ENCODE peak calls at places on chromosomes 16 and 17, in nine cellular contexts. V is WERI-Rb-1, U is fibroblast of lung, K is gastrocnemius medialis, I is tibial nerve, C is sigmoid colon, S is uterus, Y is colonic mucosa, P is ovary. E is an unnamed sample.

GRCh38 chr17:2402517-2402916 is 1.7 kb upstream of the MNT start:
- DNase-seq in I (no peak), S (no peak), P (peak), U (no peak), Y (no peak), C (peak), K (no peak), V (peak), E (no peak)

GRCh38 chr16:2765462-2766404 is 11.3 kb downstream of the ELOB start:
- DNase-seq in P (no peak), S (no peak), V (no peak), U (no peak), Y (no peak), K (no peak), C (no peak), I (no peak), E (no peak)

GRCh38 chr16:30609002-30609927 is 924 bp downstream of the ZNF689 start:
- DNase-seq in Y (peak), K (no peak), U (peak), P (peak), I (no peak), V (peak), C (peak), S (peak), E (peak)

GRCh38 chr16:68802190-68802589 is 41.1 kb upstream of the TANGO6 start:
- DNase-seq in S (no peak), V (no peak), I (no peak), K (no peak), U (no peak), P (no peak), C (no peak), Y (no peak), E (no peak)

GRCh38 chr16:53147500-53148065 is 92.8 kb downstream of the CHD9 start:
- DNase-seq in V (no peak), Y (no peak), U (no peak), I (no peak), C (no peak), S (no peak), P (no peak), K (no peak), E (no peak)

GRCh38 chr17:79438936-79439335 is 171.9 kb downstream of the RBFOX3 start:
- DNase-seq in C (no peak), V (peak), I (no peak), Y (no peak), K (no peak), P (no peak), U (no peak), S (no peak), E (no peak)

GRCh38 chr16:3188925-3189825 is 1.2 kb downstream of the OR1F1 start:
- DNase-seq in V (peak), S (no peak), P (no peak), Y (peak), C (no peak), U (peak), I (no peak), K (no peak), E (no peak)

GRCh38 chr17:12732366-12732765 is 56.9 kb upstream of the ARHGAP44 start:
- DNase-seq in K (no peak), P (no peak), V (no peak), U (no peak), I (no peak), S (no peak), Y (peak), C (no peak), E (no peak)

GRCh38 chr16:20084624-20085226 is 11.0 kb upstream of the GPR139 start:
- DNase-seq in U (no peak), C (no peak), P (no peak), I (no peak), V (no peak), S (no peak), Y (no peak), K (no peak), E (no peak)

GRCh38 chr17:1590031-1590746 is 27.6 kb upstream of the PITPNA start:
- DNase-seq in C (no peak), I (no peak), K (peak), S (peak), U (peak), Y (peak), V (no peak), P (peak), E (no peak)

GRCh38 chr17:39999067-39999466 is 16.2 kb upstream of the CSF3 start:
- DNase-seq in C (no peak), S (no peak), K (no peak), V (no peak), Y (no peak), U (no peak), I (no peak), P (no peak), E (no peak)

GRCh38 chr17:9860851-9861250 is 35.1 kb downstream of the GLP2R start:
- DNase-seq in V (no peak), U (no peak), I (no peak), Y (no peak), K (no peak), P (no peak), C (no peak), S (no peak), E (no peak)

GRCh38 chr17:78125976-78126894 is 2.3 kb downstream of the TMC6 start:
- DNase-seq in K (no peak), I (no peak), C (no peak), P (no peak), V (no peak), Y (no peak), S (no peak), U (no peak), E (no peak)

GRCh38 chr16:19502395-19503131 is 19.3 kb downstream of the GDE1 start:
- DNase-seq in C (peak), V (peak), P (peak), I (peak), K (no peak), Y (peak), U (peak), S (peak), E (peak)

GRCh38 chr16:526181-527014 is 1.1 kb upstream of the CAPN15 start:
- DNase-seq in S (no peak), I (no peak), K (no peak), C (peak), V (peak), P (peak), Y (no peak), U (peak), E (no peak)

GRCh38 chr17:77540975-77541374 is 400.2 kb downstream of the SEC14L1 start:
- DNase-seq in C (no peak), S (no peak), Y (no peak), U (no peak), K (no peak), V (peak), P (no peak), I (no peak), E (no peak)

GRCh38 chr17:40417258-40417608 is 463 bp downstream of the TOP2A start:
- DNase-seq in S (no peak), K (no peak), P (no peak), I (no peak), V (peak), C (no peak), Y (peak), U (no peak), E (no peak)

GRCh38 chr17:55722016-55722706 is 503 bp downstream of the TMEM100 start:
- DNase-seq in I (no peak), S (no peak), V (no peak), P (no peak), C (no peak), U (no peak), Y (no peak), K (no peak), E (no peak)

GRCh38 chr17:17386143-17386800 is 83.1 kb downstream of the NT5M start:
- DNase-seq in S (no peak), I (no peak), P (no peak), U (no peak), Y (no peak), K (peak), V (no peak), C (no peak), E (no peak)

GRCh38 chr16:8925455-8925854 is 38.3 kb downstream of the USP7 start:
- DNase-seq in K (no peak), S (no peak), C (no peak), P (no peak), Y (no peak), U (no peak), I (no peak), V (no peak), E (no peak)

GRCh38 chr17:80760501-80760900 is 215.9 kb downstream of the RPTOR start:
- DNase-seq in C (peak), I (no peak), K (no peak), V (no peak), S (no peak), U (no peak), Y (peak), P (no peak), E (no peak)

GRCh38 chr16:16045311-16045710 is 95.9 kb downstream of the ABCC1 start:
- DNase-seq in P (no peak), C (no peak), U (no peak), Y (no peak), I (no peak), V (no peak), K (no peak), S (no peak), E (no peak)

GRCh38 chr17:35284955-35285354 is 42.1 kb downstream of the SLFN5 start:
- DNase-seq in U (no peak), S (no peak), V (no peak), P (no peak), K (no peak), C (no peak), Y (no peak), I (no peak), E (no peak)

GRCh38 chr16:67652578-67653130 is 7.4 kb downstream of the ACD start:
- DNase-seq in K (no peak), V (peak), U (no peak), P (peak), Y (no peak), I (no peak), S (peak), C (no peak), E (no peak)

GRCh38 chr17:7237761-7238417 is 1.4 kb downstream of the PHF23 start:
- DNase-seq in C (peak), P (peak), Y (peak), U (peak), I (peak), S (peak), K (peak), V (peak), E (peak)

GRCh38 chr17:7237266-7237760 is 1.9 kb downstream of the PHF23 start:
- DNase-seq in Y (no peak), V (no peak), K (no peak), C (no peak), P (no peak), S (no peak), I (no peak), U (no peak), E (no peak)

GRCh38 chr17:7236808-7237207 is 2.4 kb downstream of the PHF23 start:
- DNase-seq in P (no peak), Y (no peak), C (peak), U (no peak), K (no peak), I (no peak), S (no peak), V (no peak), E (no peak)

GRCh38 chr17:7239091-7240027 is at the start of gene PHF23:
- DNase-seq in C (peak), V (peak), S (peak), I (peak), U (peak), Y (peak), P (peak), K (peak), E (peak)

DNA sequence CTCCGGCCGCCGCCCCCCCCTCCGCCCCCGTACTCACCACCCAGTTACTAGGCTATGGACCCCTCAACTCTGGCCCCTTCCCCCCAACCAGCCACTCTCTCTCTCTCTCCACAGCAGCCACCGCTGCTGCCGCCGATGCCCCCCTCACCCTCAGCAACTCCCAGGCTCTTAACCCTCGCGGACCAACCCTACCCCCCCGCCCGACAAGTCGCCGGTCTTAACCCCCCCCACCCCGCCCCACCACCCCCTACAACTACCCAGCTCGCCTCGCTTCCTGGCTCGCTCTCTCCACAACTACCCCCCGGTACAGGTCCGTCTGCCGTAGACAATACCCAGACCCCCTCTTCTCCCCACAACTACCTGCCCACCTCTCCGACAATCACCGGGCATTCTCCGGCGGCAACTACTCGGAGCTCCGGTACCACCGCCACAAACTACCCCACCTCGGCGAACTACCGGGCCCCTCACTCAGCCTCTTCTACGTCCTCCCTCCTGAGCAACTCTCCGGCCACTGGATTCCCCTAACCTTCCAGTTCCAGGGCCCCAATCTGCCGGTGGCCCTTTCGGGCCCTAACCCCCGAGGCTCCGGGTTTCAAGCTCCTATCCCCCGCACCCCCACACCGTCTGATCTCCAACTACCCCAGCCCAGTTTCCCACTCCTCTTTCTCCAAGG is 703 bp downstream of the PHF23 start:
- DNase-seq in I (no peak), Y (no peak), K (no peak), V (peak), S (no peak), C (peak), U (no peak), P (peak), E (peak)
- H3K27ac ChIP-seq in I (peak), Y (peak), K (peak), V (peak), S (peak), C (peak), U (peak), P (peak), E (peak)

GRCh38 chr17:19378416-19379293 is at the start of gene MAPK7:
- DNase-seq in Y (peak), P (no peak), S (no peak), C (peak), I (no peak), V (no peak), U (no peak), K (no peak), E (no peak)
- H3K4me3 ChIP-seq in Y (peak), P (peak), S (peak), C (peak), I (peak), V (peak), U (peak), K (peak), E (peak)

GRCh38 chr17:30472238-30472890 is 4.8 kb upstream of the GOSR1 start:
- DNase-seq in Y (no peak), S (peak), U (no peak), P (no peak), V (no peak), I (no peak), C (no peak), K (no peak), E (no peak)

GRCh38 chr17:30477758-30478115 is 529 bp downstream of the GOSR1 start:
- DNase-seq in Y (peak), C (no peak), U (no peak), S (no peak), K (no peak), P (no peak), V (no peak), I (no peak), E (no peak)

GRCh38 chr17:30476726-30477082 is 504 bp upstream of the GOSR1 start:
- DNase-seq in S (no peak), Y (no peak), I (no peak), C (no peak), P (no peak), V (no peak), K (no peak), U (no peak), E (peak)

GRCh38 chr17:30475206-30475605 is 2.0 kb upstream of the GOSR1 start:
- DNase-seq in C (no peak), I (no peak), Y (no peak), S (no peak), U (no peak), V (no peak), P (no peak), K (no peak), E (no peak)

DNA sequence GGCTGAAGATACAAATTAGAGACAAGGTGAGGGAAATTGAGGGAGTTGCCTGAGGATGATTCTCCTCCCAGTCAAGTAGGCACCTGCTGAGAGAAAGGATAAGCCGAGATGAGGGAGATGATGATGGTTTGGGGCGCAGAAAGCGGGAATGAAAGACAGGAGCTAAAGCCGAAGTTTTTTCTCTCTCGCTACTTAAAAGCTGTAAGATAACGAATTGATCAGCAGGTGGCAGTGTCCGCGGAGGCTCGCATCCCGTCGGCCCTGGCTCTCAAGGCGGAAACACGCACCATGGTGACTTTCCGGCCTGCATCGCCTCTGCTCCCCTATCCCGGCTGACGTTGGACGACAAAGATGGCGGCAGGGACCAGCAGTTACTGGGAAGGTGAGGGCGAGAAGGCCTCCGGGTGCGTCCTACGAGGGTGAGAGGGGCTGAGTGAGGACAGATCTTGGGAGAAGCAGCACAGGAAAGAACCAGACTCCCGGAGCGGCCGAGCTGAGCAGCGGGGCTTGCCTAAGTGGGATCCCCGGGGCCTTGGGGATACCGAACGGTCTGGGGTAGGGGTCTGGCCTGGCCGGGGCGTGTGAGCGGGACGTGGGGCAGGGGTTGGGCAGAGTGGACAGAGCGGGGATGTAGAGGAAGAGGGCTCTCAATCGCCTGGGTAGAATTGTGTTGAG is at the start of gene GOSR1:
- DNase-seq in S (peak), U (peak), V (peak), C (peak), P (peak), Y (peak), K (peak), I (peak), E (peak)
- TF ChIP-seq CTCF in S (peak), U (peak), V (peak), C (peak), P (peak), Y (peak), K (peak), I (peak), E (peak)

DNA sequence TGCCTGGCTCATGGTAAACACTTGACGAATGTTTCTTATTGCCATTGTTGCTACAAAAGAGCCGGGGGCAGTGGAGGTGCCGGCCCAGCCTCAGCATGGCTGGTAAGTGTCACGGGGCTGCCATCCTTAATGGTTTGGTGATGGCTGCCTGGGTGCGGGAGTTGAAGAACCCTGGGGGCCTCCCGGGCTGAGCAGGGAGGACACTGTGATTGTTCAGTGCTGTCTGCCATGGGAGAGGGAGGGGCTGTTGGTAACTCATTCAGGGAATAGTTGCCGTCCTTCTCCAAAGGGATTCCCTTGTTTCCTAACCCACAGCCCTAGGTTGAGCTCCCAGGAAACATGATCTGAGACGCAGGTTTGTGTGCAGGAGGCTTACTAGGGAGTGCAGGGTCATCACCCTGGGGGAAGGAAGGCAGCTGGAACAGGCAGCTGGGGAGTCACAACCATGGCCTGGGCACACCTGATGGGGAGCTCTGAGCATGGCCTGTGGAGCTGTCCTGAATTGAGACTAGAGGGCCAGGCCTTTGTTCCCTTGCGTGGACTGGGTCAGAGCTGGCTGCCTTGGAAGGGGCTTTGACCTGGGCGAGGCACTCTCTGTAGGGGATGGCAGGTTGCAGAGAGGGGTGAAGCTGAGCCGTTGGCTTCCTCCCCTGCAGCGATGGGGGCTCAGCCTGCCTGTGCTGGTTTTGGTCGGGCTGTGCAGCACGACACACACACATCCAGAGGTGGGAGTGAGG is 85.7 kb downstream of the PLCG2 start:
- DNase-seq in K (no peak), V (no peak), P (no peak), I (no peak), Y (no peak), S (no peak), U (no peak), C (no peak), E (no peak)
- H3K27ac ChIP-seq in K (no peak), V (no peak), P (no peak), I (peak), Y (no peak), S (no peak), U (no peak), C (no peak), E (no peak)

GRCh38 chr17:74325743-74326379 is at the start of gene KIF19:
- DNase-seq in U (no peak), I (no peak), C (no peak), Y (peak), S (no peak), K (peak), V (no peak), P (no peak), E (peak)
- H3K4me3 ChIP-seq in U (no peak), I (peak), C (peak), Y (peak), S (no peak), K (peak), V (no peak), P (peak), E (peak)

GRCh38 chr17:300881-301280 is 51.7 kb downstream of the RPH3AL start:
- DNase-seq in U (no peak), P (no peak), V (no peak), S (no peak), K (peak), C (peak), Y (no peak), I (no peak), E (no peak)
- TF ChIP-seq CTCF in U (no peak), P (no peak), V (no peak), S (no peak), K (no peak), C (no peak), Y (no peak), I (no peak), E (no peak)

E was measured in CD8-positive, alpha-beta T cell.